ENCODE peak calls at places on chromosome 12, in ten cellular contexts. F, Y, G, X, J, B, Q, K, Z and A are unnamed samples.

GRCh38 chr12:33828326-33828725 is 194.0 kb upstream of the ALG10 start:
- DNase-seq in F (no peak), Y (no peak), G (no peak), X (no peak), J (no peak), B (no peak), Q (no peak), K (no peak), Z (no peak), A (no peak)

GRCh38 chr12:1517734-1518485 is 76.5 kb downstream of the FBXL14 start:
- DNase-seq in F (no peak), Y (no peak), G (no peak), X (no peak), J (no peak), B (no peak), Q (no peak), K (no peak), Z (no peak), A (no peak)

GRCh38 chr12:18683603-18684002 is 54.2 kb downstream of the PLCZ1 start:
- DNase-seq in F (no peak), Y (no peak), G (no peak), X (peak), J (no peak), B (no peak), Q (no peak), K (no peak), Z (no peak), A (no peak)

GRCh38 chr12:27919671-27920235 is 52.8 kb downstream of the PTHLH start:
- DNase-seq in F (no peak), Y (no peak), G (no peak), X (no peak), J (no peak), B (no peak), Q (no peak), K (no peak), Z (no peak), A (no peak)

GRCh38 chr12:49296034-49296835 is 1.3 kb downstream of the PRPH start:
- DNase-seq in F (peak), Y (peak), G (no peak), X (peak), J (peak), B (no peak), Q (peak), K (peak), Z (peak), A (no peak)

GRCh38 chr12:601976-602699 is 61.1 kb downstream of the NINJ2 start:
- DNase-seq in F (no peak), Y (no peak), G (no peak), X (no peak), J (no peak), B (no peak), Q (no peak), K (no peak), Z (peak), A (no peak)

GRCh38 chr12:75086086-75087038 is 123.3 kb downstream of the KCNC2 start:
- DNase-seq in F (no peak), Y (no peak), G (no peak), X (no peak), J (no peak), B (no peak), Q (no peak), K (no peak), Z (no peak), A (no peak)

GRCh38 chr12:57230381-57231155 is 1.1 kb downstream of the SHMT2 start:
- DNase-seq in F (no peak), Y (no peak), G (no peak), X (no peak), J (no peak), B (no peak), Q (no peak), K (no peak), Z (no peak), A (no peak)

GRCh38 chr12:8081228-8081920 is 700 bp upstream of the NECAP1 start:
- DNase-seq in F (no peak), Y (no peak), G (no peak), X (peak), J (peak), B (no peak), Q (no peak), K (no peak), Z (no peak), A (no peak)

GRCh38 chr12:82461393-82461792 is 103.1 kb downstream of the METTL25 start:
- DNase-seq in F (no peak), Y (no peak), G (no peak), X (no peak), J (no peak), B (peak), Q (no peak), K (no peak), Z (no peak), A (no peak)

GRCh38 chr12:18589316-18589715 is 148.5 kb downstream of the PLCZ1 start:
- DNase-seq in F (no peak), Y (no peak), G (no peak), X (no peak), J (no peak), B (no peak), Q (no peak), K (no peak), Z (no peak), A (no peak)

GRCh38 chr12:27530157-27530922 is 6.3 kb downstream of the PPFIBP1 start:
- DNase-seq in F (no peak), Y (no peak), G (no peak), X (no peak), J (no peak), B (no peak), Q (no peak), K (no peak), Z (no peak), A (no peak)

GRCh38 chr12:94679554-94679953 is 29.2 kb upstream of the TMCC3 start:
- DNase-seq in F (no peak), Y (no peak), G (no peak), X (no peak), J (no peak), B (no peak), Q (peak), K (no peak), Z (no peak), A (no peak)

GRCh38 chr12:39122562-39123204 is 217.3 kb upstream of the CPNE8 start:
- DNase-seq in F (no peak), Y (no peak), G (no peak), X (no peak), J (no peak), B (no peak), Q (peak), K (no peak), Z (no peak), A (no peak)

GRCh38 chr12:99907210-99907609 is 77.5 kb downstream of the ANKS1B start:
- DNase-seq in F (no peak), Y (no peak), G (no peak), X (no peak), J (no peak), B (no peak), Q (no peak), K (peak), Z (no peak), A (no peak)

DNA sequence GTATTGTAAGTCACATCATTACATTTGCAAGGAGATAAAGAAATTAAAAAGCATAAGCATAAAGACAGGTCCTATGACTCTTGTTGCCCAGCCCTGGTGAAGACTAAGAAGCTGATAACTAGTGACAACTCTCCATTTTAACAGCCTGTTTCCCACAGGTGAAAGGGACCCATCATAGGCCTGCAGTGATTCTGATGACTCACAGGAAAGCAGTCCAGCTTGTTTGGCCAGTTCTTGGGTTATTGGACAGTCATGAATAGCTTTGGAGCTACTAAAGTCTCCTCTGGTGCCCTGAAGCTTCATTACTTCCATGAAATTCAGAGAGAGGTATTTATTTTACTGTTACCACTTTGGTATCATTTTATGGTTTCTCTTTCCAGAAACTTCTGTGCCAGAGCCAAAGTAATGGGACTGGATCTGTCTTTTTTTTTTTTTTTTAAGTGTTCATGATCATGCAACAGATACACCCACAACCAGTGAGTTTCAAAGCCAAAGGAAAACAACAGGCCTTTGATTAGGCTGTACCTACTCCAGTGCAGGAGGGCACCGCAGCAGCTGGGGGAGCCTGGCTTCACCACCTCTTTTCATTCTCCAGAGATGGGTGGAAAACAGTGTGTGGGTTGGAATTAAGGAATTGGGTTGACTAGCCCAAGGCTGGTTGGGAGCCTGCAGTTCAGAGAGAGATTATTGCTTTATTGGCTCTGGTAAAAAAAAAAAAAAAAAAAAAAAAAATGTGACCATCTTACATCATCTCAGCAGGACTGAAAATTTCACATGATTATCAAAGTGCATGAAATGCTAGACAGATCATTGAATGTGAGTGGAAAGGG is 55.3 kb upstream of the DYRK2 start:
- DNase-seq in F (peak), Y (no peak), G (peak), X (no peak), J (peak), B (no peak), Q (no peak), K (no peak), Z (no peak), A (no peak)
- TF ChIP-seq POLR2AphosphoS5 in F (no peak), Y (no peak), G (peak), X (no peak), J (no peak), B (no peak), Q (no peak), K (no peak), Z (no peak), A (no peak)

DNA sequence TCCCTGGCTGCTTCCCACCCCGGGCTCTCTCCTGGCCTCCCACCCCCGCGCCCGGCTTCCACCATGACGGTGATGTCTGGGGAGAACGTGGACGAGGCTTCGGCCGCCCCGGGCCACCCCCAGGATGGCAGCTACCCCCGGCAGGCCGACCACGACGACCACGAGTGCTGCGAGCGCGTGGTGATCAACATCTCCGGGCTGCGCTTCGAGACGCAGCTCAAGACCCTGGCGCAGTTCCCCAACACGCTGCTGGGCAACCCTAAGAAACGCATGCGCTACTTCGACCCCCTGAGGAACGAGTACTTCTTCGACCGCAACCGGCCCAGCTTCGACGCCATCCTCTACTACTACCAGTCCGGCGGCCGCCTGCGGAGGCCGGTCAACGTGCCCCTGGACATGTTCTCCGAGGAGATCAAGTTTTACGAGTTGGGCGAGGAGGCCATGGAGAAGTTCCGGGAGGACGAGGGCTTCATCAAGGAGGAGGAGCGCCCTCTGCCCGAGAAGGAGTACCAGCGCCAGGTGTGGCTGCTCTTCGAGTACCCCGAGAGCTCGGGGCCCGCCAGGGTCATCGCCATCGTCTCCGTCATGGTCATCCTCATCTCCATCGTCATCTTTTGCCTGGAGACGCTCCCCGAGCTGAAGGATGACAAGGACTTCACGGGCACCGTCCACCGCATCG is 1.8 kb downstream of the KCNA1 start:
- DNase-seq in F (no peak), Y (peak), G (no peak), X (no peak), J (no peak), B (no peak), Q (peak), K (no peak), Z (peak), A (no peak)
- H3K4me3 ChIP-seq in F (peak), Y (no peak), G (peak), X (no peak), J (peak), B (no peak), Q (no peak), K (no peak), Z (peak), A (peak)

GRCh38 chr12:109595321-109595902 is 21.8 kb downstream of the MVK start:
- DNase-seq in F (no peak), Y (no peak), G (no peak), X (no peak), J (no peak), B (no peak), Q (no peak), K (no peak), Z (no peak), A (no peak)
- TF ChIP-seq POLR2AphosphoS5 in F (no peak), Y (no peak), G (no peak), X (no peak), J (no peak), B (no peak), Q (no peak), K (no peak), Z (no peak), A (no peak)

GRCh38 chr12:107144990-107145389 is 51.6 kb upstream of the CRY1 start:
- DNase-seq in F (no peak), Y (no peak), G (no peak), X (no peak), J (no peak), B (no peak), Q (no peak), K (no peak), Z (no peak), A (no peak)

GRCh38 chr12:107145397-107145796 is 52.0 kb upstream of the CRY1 start:
- DNase-seq in F (no peak), Y (no peak), G (no peak), X (no peak), J (no peak), B (no peak), Q (no peak), K (no peak), Z (no peak), A (no peak)

GRCh38 chr12:107152331-107152730 is 59.0 kb upstream of the CRY1 start:
- DNase-seq in F (no peak), Y (no peak), G (no peak), X (no peak), J (no peak), B (no peak), Q (no peak), K (no peak), Z (no peak), A (no peak)

GRCh38 chr12:107148105-107148504 is 54.8 kb upstream of the CRY1 start:
- DNase-seq in F (no peak), Y (no peak), G (no peak), X (no peak), J (no peak), B (no peak), Q (no peak), K (no peak), Z (no peak), A (no peak)
- H3K4me3 ChIP-seq in F (no peak), Y (no peak), G (no peak), X (no peak), J (no peak), B (no peak), Q (no peak), K (no peak), Z (no peak), A (no peak)